ENCODE peak calls at places on chromosomes 11 and 22, in seven cellular contexts. J, C, B, Z, W, L and Y are unnamed samples. For H3K4me1, the result is how much of the 10 kb centered on the place peaks cover.

GRCh38 chr11:64313491-64314145 is 3.7 kb downstream of the TRMT112 start:
- DNase-seq in J (no peak), W (no peak), C (no peak), Z (no peak), B (peak), L (no peak), Y (peak)

GRCh38 chr11:65290448-65291165 is 24.1 kb upstream of the CDC42EP2 start:
- DNase-seq in B (peak), J (no peak), Z (peak), W (peak), C (peak), L (no peak), Y (peak)

GRCh38 chr11:128688896-128689546 is 4.9 kb upstream of the FLI1 start:
- DNase-seq in B (no peak), C (no peak), L (no peak), Z (no peak), W (no peak), J (no peak), Y (no peak)

GRCh38 chr22:39999144-39999757 is 4.5 kb downstream of the FAM83F start:
- DNase-seq in W (no peak), Z (no peak), B (no peak), L (no peak), C (no peak), J (no peak), Y (no peak)

GRCh38 chr11:45942381-45942780 is 19.9 kb downstream of the LARGE2 start:
- DNase-seq in L (no peak), C (no peak), W (no peak), B (no peak), Z (no peak), J (no peak), Y (no peak)

GRCh38 chr11:119078675-119079420 is 5.8 kb upstream of the HMBS start:
- DNase-seq in W (no peak), B (no peak), L (no peak), C (no peak), Z (no peak), J (no peak), Y (peak)

GRCh38 chr11:72263363-72263762 is 19.4 kb upstream of the PHOX2A start:
- DNase-seq in Z (no peak), B (no peak), J (no peak), W (no peak), C (no peak), L (no peak), Y (no peak)

GRCh38 chr11:93936416-93936815 is 84.7 kb upstream of the HEPHL1 start:
- DNase-seq in J (no peak), C (no peak), W (no peak), B (no peak), L (no peak), Z (no peak), Y (no peak)

GRCh38 chr22:21012446-21013407 is 2.2 kb upstream of the P2RX6 start:
- DNase-seq in L (no peak), J (no peak), C (no peak), W (no peak), Z (no peak), B (no peak), Y (peak)

GRCh38 chr11:12922418-12922817 is 86.7 kb upstream of the RASSF10 start:
- DNase-seq in L (no peak), Z (no peak), C (no peak), W (no peak), J (no peak), B (no peak), Y (no peak)

GRCh38 chr11:72114570-72114969 is 2.1 kb upstream of the ANAPC15 start:
- DNase-seq in B (no peak), Z (no peak), W (no peak), C (no peak), L (no peak), J (no peak), Y (no peak)

GRCh38 chr22:25449781-25450317 is 114.6 kb upstream of the GRK3 start:
- DNase-seq in Z (no peak), C (no peak), J (no peak), B (no peak), L (no peak), W (no peak), Y (no peak)

GRCh38 chr11:23974046-23974445 is 522.8 kb upstream of the LUZP2 start:
- DNase-seq in J (no peak), L (no peak), B (no peak), C (no peak), W (no peak), Z (no peak), Y (no peak)

GRCh38 chr22:45007247-45007945 is 2.4 kb downstream of the PHF21B start:
- DNase-seq in L (no peak), W (no peak), Z (no peak), J (no peak), C (no peak), B (no peak), Y (no peak)

GRCh38 chr11:79419120-79419519 is 21.7 kb downstream of the TENM4 start:
- DNase-seq in B (no peak), Z (peak), W (no peak), J (no peak), L (peak), C (no peak), Y (no peak)

GRCh38 chr22:48688366-48688765 is 1139.3 kb downstream of the BRD1 start:
- DNase-seq in L (no peak), B (no peak), J (no peak), C (no peak), Z (no peak), W (no peak), Y (no peak)

GRCh38 chr22:25420471-25420924 is 144.0 kb upstream of the GRK3 start:
- DNase-seq in L (no peak), B (no peak), C (no peak), J (no peak), W (no peak), Z (no peak), Y (no peak)

GRCh38 chr11:30392221-30392784 is 69.4 kb downstream of the ARL14EP start:
- DNase-seq in B (no peak), W (no peak), L (no peak), J (no peak), C (no peak), Z (no peak), Y (no peak)
- TF ChIP-seq POLR2AphosphoS5 in B (no peak), W (no peak), L (no peak), J (no peak), C (no peak), Z (no peak), Y (no peak)

GRCh38 chr11:111356660-111357048 is 22.4 kb downstream of the POU2AF1 start:
- DNase-seq in Z (no peak), C (no peak), J (no peak), L (no peak), W (no peak), B (no peak), Y (no peak)
- H3K4me1 ChIP-seq in Z (under half), C (under half), J (under half), L (under half), W (under half), B (under half), Y (under half)

GRCh38 chr11:117197516-117198456 is 1.4 kb upstream of the TAGLN start:
- DNase-seq in J (peak), C (no peak), W (no peak), Z (peak), L (no peak), B (peak), Y (no peak)
- TF ChIP-seq POLR2AphosphoS5 in J (peak), C (no peak), W (no peak), Z (peak), L (no peak), B (peak), Y (peak)

DNA sequence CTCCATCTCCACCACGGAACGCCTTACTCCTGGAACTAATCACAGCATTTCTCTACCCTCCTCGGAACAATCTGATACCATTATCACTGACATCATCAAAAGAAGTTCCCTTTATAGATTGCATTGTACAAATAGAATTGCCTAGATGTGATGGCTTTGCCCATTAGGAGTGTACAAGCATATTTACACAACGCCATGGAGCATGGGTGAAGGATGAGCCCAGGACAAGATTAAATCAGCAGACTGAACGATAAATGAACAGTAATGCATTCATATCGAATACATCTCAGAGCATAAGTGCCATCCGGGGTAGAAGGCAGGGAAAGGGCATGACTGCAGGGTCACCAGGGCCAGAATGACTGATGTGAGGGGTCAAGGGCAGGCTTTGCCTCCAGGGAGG is 57.3 kb downstream of the KIRREL3 start:
- DNase-seq in B (no peak), J (no peak), C (no peak), L (no peak), W (no peak), Z (no peak), Y (no peak)
- H3K4me1 ChIP-seq in B (under half), J (under half), C (under half), L (under half), W (under half), Z (under half), Y (under half)

GRCh38 chr11:97684486-97685439 is 1295.0 kb downstream of the JRKL start:
- DNase-seq in Z (no peak), C (no peak), W (no peak), B (no peak), J (no peak), L (no peak), Y (no peak)

GRCh38 chr11:97687106-97687505 is 1297.3 kb downstream of the JRKL start:
- DNase-seq in L (no peak), C (no peak), B (no peak), W (no peak), Z (no peak), J (no peak), Y (no peak)

GRCh38 chr11:97683733-97684132 is 1293.9 kb downstream of the JRKL start:
- DNase-seq in W (no peak), J (peak), C (no peak), Z (no peak), B (no peak), L (no peak), Y (no peak)
- TF ChIP-seq POLR2AphosphoS5 in W (no peak), J (no peak), C (no peak), Z (no peak), B (no peak), L (no peak), Y (no peak)

DNA sequence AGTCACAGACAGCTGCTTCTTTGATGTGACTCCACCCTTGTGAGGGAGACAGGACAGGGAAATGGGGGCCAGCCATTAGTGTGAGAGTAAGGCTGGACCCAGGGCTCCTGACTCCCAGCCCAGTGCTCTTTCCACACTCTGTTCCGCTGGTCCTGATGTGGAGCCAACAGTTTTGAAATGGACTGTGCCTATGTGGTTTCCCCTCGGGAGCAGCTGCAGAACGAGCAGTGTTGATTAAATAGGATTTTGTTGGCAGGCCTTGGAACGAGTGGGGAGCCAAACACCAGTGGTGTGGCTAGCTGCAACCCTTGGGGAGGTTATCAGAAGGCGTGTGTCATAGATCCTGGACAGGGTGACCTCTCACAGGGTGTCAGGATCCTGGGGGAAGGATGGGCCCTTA is 66.5 kb upstream of the AMPD3 start:
- DNase-seq in B (peak), C (no peak), J (no peak), W (peak), L (no peak), Z (no peak), Y (no peak)
- H3K4me1 ChIP-seq in B (under half), C (under half), J (under half), W (under half), L (under half), Z (under half), Y (under half)

DNA sequence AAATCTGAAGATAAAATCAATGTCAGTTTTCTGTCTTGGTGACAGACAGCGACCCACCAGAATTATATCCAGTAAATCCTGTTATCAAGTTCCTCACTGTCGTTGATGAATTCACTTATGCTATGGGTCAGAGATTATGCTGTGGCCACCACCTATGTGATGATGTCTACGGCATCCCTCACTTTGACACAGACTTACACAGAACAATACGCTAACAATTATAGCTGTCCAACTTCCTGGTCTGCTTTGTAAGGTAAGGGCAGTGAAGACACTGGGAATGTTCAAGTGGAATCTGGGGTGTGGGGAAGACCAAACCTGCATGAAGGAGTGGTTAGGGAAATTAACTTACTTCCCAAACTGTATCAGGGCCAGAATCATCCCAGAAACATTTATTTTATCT is 19.3 kb upstream of the PAX6 start:
- DNase-seq in J (no peak), L (no peak), C (no peak), W (no peak), Z (no peak), B (no peak), Y (no peak)
- TF ChIP-seq POLR2AphosphoS5 in J (no peak), L (no peak), C (no peak), W (no peak), Z (no peak), B (no peak), Y (no peak)

GRCh38 chr11:126332221-126332711 is 23.2 kb upstream of the ST3GAL4 start:
- DNase-seq in Z (no peak), W (peak), L (no peak), C (no peak), J (no peak), B (no peak), Y (peak)
- H3K4me1 ChIP-seq in Z (under half), W (under half), L (under half), C (under half), J (under half), B (under half), Y (half or more)

GRCh38 chr11:122025757-122026156 is 90.3 kb downstream of the BLID start:
- DNase-seq in L (no peak), Z (no peak), B (no peak), W (no peak), C (no peak), J (no peak), Y (no peak)
- TF ChIP-seq POLR2AphosphoS5 in L (no peak), Z (no peak), B (no peak), W (no peak), C (no peak), J (no peak), Y (no peak)